ENCODE peak calls at places on chromosomes 13 and 19, in five cellular contexts. G, X, W, M and B are unnamed samples.
A peak's percentile ranks its signal among the peaks of the same experiment; 100 is the strongest.

GRCh38 chr19:55341191-55342043 is 1.7 kb downstream of the KMT5C start:
- DNase-seq in M (peak; percentile 87), G (peak; percentile 59), X (peak; percentile 77), W (no peak), B (peak; percentile 92)

GRCh38 chr19:7109678-7110289 is 40.3 kb downstream of the ZNF557 start:
- DNase-seq in M (no peak), G (no peak), W (no peak), X (no peak), B (peak; percentile 87)

GRCh38 chr19:18538115-18538514 is 5.3 kb downstream of the FKBP8 start:
- DNase-seq in M (no peak), W (no peak), X (no peak), G (no peak), B (no peak)

GRCh38 chr13:80473695-80474094 is 132.8 kb upstream of the SPRY2 start:
- DNase-seq in M (no peak), W (no peak), G (no peak), X (no peak), B (no peak)

GRCh38 chr19:8261347-8261746 is 46.8 kb downstream of the CD320 start:
- DNase-seq in W (peak; percentile 39), G (no peak), M (no peak), X (no peak), B (no peak)

GRCh38 chr19:34808566-34808965 is 35.6 kb upstream of the ZNF599 start:
- DNase-seq in X (no peak), W (no peak), G (no peak), M (no peak), B (no peak)

GRCh38 chr13:90105276-90105675 is 1242.2 kb upstream of the MIR17HG start:
- DNase-seq in W (no peak), M (no peak), G (no peak), X (no peak), B (no peak)

GRCh38 chr19:18975011-18975410 is 34.0 kb upstream of the HOMER3 start:
- DNase-seq in W (no peak), G (no peak), M (no peak), X (no peak), B (no peak)

DNA sequence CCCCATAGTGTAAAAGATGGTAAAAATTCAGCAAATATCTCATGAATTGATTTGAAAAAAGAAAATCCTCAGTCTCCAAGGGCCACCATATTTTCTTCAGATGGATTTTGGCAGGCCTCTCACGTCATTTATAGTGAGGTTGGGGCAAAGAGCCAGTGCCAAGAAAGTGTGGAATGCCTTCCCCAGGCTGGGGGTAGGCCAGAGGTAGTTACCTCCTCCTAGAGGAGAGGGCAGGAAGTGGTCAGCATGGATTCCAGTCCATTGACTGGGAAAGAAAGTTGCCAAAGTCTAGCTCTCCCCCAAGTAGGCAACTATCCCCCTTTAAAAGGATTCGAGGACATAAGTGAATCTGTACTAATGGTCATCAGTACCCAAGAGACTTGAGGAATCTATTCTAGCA is 68.4 kb upstream of the KCTD4 start:
- DNase-seq in M (no peak), W (no peak), X (no peak), G (no peak), B (peak; percentile 45)
- TF ChIP-seq CTCF in M (no peak), W (no peak), X (no peak), G (no peak), B (peak; percentile 48)

DNA sequence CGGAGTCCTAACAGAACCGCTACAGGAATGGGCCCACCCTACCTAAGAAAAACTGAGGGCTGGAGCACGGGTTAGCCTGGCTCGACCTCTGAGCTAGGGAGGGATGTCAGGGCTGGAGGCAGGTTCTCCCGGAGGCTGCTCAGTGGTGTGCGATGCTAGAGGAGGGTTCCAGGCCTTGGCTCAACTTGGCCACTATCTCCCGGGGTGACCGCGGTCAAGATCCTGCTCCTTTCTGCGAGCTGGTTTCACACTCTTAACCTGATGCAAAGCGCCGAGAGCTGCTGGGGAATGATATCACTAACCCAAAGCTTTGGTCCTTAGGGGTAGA is 301 bp downstream of the POP4 start:
- DNase-seq in X (no peak), M (no peak), W (no peak), G (no peak), B (no peak)
- TF ChIP-seq POLR2AphosphoS5 in X (no peak), M (no peak), W (no peak), G (no peak), B (no peak)

GRCh38 chr13:40208517-40208916 is 457.9 kb downstream of the FOXO1 start:
- DNase-seq in W (no peak), G (no peak), X (no peak), M (peak; percentile 25), B (no peak)

GRCh38 chr13:40204246-40204645 is 462.2 kb downstream of the FOXO1 start:
- DNase-seq in M (no peak), X (no peak), W (no peak), G (no peak), B (no peak)

GRCh38 chr13:40207110-40207478 is 459.3 kb downstream of the FOXO1 start:
- DNase-seq in M (no peak), G (no peak), W (no peak), X (no peak), B (no peak)

GRCh38 chr13:40205771-40206240 is 460.6 kb downstream of the FOXO1 start:
- DNase-seq in M (no peak), W (no peak), G (peak; percentile 75), X (no peak), B (no peak)

DNA sequence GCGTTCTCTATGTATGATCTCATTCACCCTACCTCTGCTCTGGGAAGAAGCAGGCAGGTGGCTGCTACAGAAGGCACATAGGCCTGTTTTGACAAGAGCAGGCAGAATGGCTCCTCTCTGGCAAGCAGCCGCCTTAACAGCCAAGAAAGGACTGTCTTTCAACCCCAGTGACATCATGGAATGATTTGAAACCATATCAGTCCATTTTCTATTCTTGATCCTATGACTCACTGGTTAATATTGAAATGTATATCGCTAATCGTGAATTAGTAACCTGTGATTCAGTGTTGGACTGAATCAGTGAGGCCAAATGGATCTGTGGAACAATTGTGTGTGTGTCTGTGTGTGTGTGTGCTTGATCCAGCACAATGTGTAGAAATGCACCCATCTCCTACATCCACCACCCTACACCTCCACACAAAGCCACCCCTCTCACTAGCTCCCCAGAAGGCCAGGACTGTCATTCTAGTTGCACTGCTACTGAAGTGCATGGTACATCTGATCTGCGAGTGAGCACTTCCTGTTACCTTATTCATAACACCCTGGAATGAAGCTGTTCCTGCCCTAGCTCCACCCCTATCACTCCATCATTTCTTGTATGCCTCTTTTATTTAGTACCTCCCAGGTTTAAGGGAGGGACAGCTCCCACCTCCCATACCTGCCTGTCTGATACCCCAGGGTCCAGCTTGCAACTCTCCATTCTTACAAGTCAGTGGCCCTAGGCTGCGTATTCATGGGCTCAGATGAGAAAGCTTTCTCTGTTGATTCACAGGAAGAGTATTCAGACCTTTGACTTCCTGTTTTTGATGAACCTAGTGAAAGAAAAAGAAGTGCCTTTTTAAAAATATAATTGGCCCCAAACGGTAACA is 460.0 kb downstream of the FOXO1 start:
- DNase-seq in G (no peak), W (no peak), M (no peak), X (peak; percentile 46), B (no peak)
- H3K4me3 ChIP-seq in G (no peak overlapping the region), W (no peak overlapping the region), M (no peak overlapping the region), X (no peak overlapping the region), B (no peak overlapping the region)

DNA sequence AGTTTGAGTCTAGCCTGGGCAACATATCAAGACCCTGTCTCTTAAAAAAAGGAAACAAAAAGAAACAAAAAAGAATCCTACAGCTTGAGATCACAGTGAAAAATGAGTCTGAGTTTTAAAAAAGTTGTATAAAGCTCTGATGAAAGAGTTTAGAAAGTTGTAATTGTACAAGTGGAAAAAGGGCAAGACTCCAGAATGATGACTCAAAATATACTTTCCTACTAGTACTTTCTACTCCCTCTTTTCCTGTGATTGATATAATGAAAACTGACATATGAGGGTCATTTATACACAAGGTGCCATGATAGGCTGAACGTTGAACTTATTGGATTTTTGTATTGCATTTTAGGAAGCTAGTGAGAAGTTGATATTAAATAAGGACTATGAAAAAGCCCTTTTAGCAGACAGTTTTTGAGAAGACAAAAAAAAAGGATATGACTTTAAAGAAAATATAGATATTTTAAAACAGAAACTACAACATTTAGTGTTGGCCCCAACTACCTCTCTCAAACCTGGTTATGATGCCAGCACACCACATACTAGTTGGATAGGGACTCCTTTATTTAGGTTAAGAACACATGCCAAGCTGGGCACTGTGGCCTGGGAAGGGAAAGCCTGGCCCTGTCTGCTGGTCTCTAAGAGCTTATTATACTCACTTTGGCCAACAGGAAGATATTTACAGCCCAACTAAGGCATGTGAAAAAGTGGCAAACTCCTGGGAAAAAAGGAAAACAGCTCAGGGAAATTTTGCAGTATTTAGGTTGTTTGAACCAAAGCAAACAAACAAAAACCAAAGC is 116.6 kb downstream of the KL start:
- DNase-seq in X (no peak), W (no peak), M (no peak), G (no peak), B (no peak)
- TF ChIP-seq CTCF in X (no peak), W (no peak), M (no peak), G (no peak), B (no peak)

DNA sequence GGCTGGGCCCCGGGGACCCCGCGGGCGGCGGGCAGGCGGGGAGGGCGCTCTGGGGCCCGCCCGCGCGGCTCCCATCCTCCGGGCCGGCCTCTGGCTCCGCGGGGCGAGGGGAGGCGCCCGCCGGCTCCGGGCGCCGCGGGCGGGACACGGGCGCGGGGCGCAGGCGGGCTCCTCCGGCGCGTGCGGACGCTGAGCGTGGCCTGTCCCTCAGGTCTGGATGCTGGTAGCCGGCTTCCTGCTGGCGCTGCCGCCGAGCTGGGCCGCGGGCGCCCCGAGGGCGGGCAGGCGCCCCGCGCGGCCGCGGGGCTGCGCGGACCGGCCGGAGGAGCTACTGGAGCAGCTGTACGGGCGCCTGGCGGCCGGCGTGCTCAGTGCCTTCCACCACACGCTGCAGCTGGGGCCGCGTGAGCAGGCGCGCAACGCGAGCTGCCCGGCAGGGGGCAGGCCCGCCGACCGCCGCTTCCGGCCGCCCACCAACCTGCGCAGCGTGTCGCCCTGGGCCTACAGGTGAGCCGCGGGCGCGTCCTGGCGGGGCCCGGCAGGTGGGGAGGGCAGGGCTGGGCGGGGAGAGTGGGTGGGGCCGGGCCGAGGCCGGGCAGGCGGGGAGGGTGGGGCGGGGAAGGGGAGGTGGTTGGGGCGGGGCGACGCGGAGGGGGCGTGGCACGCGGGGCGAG is 423 bp downstream of the IL17D start:
- DNase-seq in M (peak; percentile 87), W (peak; percentile 95), X (peak; percentile 84), G (peak; percentile 47), B (peak; percentile 86)
- TF ChIP-seq POLR2AphosphoS5 in M (no peak), W (peak; percentile 59), X (peak; percentile 51), G (no peak), B (peak; percentile 57)